ENCODE peak calls at places on chromosomes 12 and 14, in eight cellular contexts. N is AG04449, V is brain microvascular endothelial cell, O is Peyer's patch, E is cardiac fibroblast, L is transverse colon, R is sigmoid colon, D is right atrium auricular region. W is an unnamed sample.
A peak's percentile ranks its signal among the peaks of the same experiment; 100 is the strongest.

GRCh38 chr12:7512528-7512927 is 9.0 kb upstream of the CD163 start:
- DNase-seq in O (no peak), L (no peak), E (peak; percentile 20), V (peak; percentile 97), N (peak; percentile 84), D (no peak), R (peak; percentile 62), W (no peak)

GRCh38 chr14:99725774-99726537 is 41.9 kb downstream of the CYP46A1 start:
- DNase-seq in L (no peak), N (no peak), R (peak; percentile 40), E (no peak), V (no peak), D (peak; percentile 56), O (peak; percentile 34), W (no peak)

GRCh38 chr14:63510538-63510937 is 32.6 kb downstream of the PPP2R5E start:
- DNase-seq in D (no peak), N (no peak), L (no peak), O (no peak), E (no peak), R (no peak), V (no peak), W (no peak)

GRCh38 chr12:4763549-4763948 is 43.3 kb downstream of the GALNT8 start:
- DNase-seq in N (no peak), O (peak; percentile 49), D (no peak), R (peak; percentile 75), L (peak; percentile 25), V (no peak), E (no peak), W (no peak)

GRCh38 chr12:53358836-53359419 is 21.0 kb upstream of the SP1 start:
- DNase-seq in R (no peak), L (no peak), O (no peak), V (no peak), D (no peak), N (no peak), E (no peak), W (no peak)

GRCh38 chr14:66114071-66114470 is 372.1 kb upstream of the CCDC196 start:
- DNase-seq in N (no peak), R (no peak), L (no peak), D (no peak), O (no peak), V (no peak), E (no peak), W (no peak)

GRCh38 chr12:34603382-34604035 is 581.2 kb downstream of the ALG10 start:
- DNase-seq in R (peak; percentile 50), V (no peak), E (no peak), D (no peak), L (no peak), N (no peak), O (no peak), W (no peak)

GRCh38 chr12:100737168-100737567 is 57.4 kb upstream of the ANO4 start:
- DNase-seq in N (no peak), O (no peak), V (no peak), E (no peak), R (no peak), D (no peak), L (no peak), W (no peak)

GRCh38 chr14:29140059-29140458 is 373.5 kb downstream of the FOXG1 start:
- DNase-seq in E (no peak), R (no peak), L (no peak), D (no peak), O (no peak), V (no peak), N (no peak), W (no peak)

GRCh38 chr12:2640281-2640680 is 154.5 kb upstream of the FKBP4 start:
- DNase-seq in N (no peak), V (no peak), O (peak; percentile 29), L (peak; percentile 5), D (no peak), R (peak; percentile 65), E (no peak), W (no peak)

GRCh38 chr14:24181251-24182077 is 7.2 kb downstream of the IPO4 start:
- DNase-seq in N (no peak), R (no peak), D (no peak), V (no peak), O (no peak), E (no peak), L (no peak), W (no peak)

GRCh38 chr12:7994731-7995205 is 37.7 kb upstream of the FOXJ2 start:
- DNase-seq in L (no peak), N (peak; percentile 89), D (no peak), R (no peak), V (peak; percentile 57), O (no peak), E (peak; percentile 82), W (peak; percentile 72)

GRCh38 chr12:105922670-105923102 is 216.1 kb downstream of the NUAK1 start:
- DNase-seq in N (peak; percentile 77), D (no peak), O (no peak), E (no peak), R (no peak), L (no peak), V (peak; percentile 66), W (no peak)

GRCh38 chr14:101022916-101023435 is 119.5 kb upstream of the RTL1 start:
- DNase-seq in E (no peak), N (no peak), R (peak; percentile 43), L (no peak), O (peak; percentile 17), D (no peak), V (no peak), W (no peak)

GRCh38 chr14:24692382-24693352 is 58.7 kb upstream of the GZMB start:
- DNase-seq in V (no peak), R (no peak), O (no peak), D (no peak), E (no peak), N (no peak), L (no peak), W (no peak)

GRCh38 chr14:100192250-100192671 is 32.8 kb upstream of the DEGS2 start:
- DNase-seq in L (peak; percentile 21), V (no peak), O (peak; percentile 60), N (no peak), R (peak; percentile 70), D (no peak), E (no peak), W (no peak)

GRCh38 chr12:46269429-46270241 is 792 bp upstream of the SLC38A1 start:
- DNase-seq in V (no peak), E (peak; percentile 28), D (no peak), N (no peak), L (peak; percentile 63), R (no peak), O (peak; percentile 82), W (no peak)

GRCh38 chr12:130051900-130052299 is 110.4 kb upstream of the FZD10 start:
- DNase-seq in L (no peak), R (no peak), N (no peak), D (no peak), V (no peak), E (no peak), O (no peak), W (no peak)

GRCh38 chr14:104254735-104255400 is 116.5 kb downstream of the KIF26A start:
- DNase-seq in E (no peak), N (no peak), L (no peak), R (no peak), V (no peak), D (no peak), O (peak; percentile 22), W (no peak)

GRCh38 chr12:132157733-132158409 is 13.6 kb downstream of the NOC4L start:
- DNase-seq in R (no peak), E (no peak), O (no peak), V (no peak), L (no peak), N (no peak), D (no peak), W (no peak)
- H3K4me3 ChIP-seq in R (no peak overlapping the region), E (no peak overlapping the region), O (no peak overlapping the region), V (no peak overlapping the region), L (no peak overlapping the region), N (no peak overlapping the region), D (no peak overlapping the region), W (no peak overlapping the region)

GRCh38 chr14:64939817-64940190 is 2.7 kb downstream of the GPX2 start:
- DNase-seq in R (no peak), V (no peak), O (no peak), L (no peak), N (no peak), D (no peak), E (no peak), W (no peak)

GRCh38 chr14:64937176-64937820 is 5.2 kb downstream of the GPX2 start:
- DNase-seq in V (no peak), N (no peak), D (no peak), O (no peak), R (no peak), E (peak; percentile 51), L (no peak), W (no peak)

GRCh38 chr14:64938972-64939816 is 3.4 kb downstream of the GPX2 start:
- DNase-seq in R (no peak), D (no peak), L (peak; percentile 43), N (no peak), E (no peak), V (no peak), O (no peak), W (no peak)

GRCh38 chr14:64935508-64935907 is 7.0 kb downstream of the GPX2 start:
- DNase-seq in E (no peak), V (no peak), O (no peak), R (no peak), L (no peak), D (no peak), N (no peak), W (no peak)

DNA sequence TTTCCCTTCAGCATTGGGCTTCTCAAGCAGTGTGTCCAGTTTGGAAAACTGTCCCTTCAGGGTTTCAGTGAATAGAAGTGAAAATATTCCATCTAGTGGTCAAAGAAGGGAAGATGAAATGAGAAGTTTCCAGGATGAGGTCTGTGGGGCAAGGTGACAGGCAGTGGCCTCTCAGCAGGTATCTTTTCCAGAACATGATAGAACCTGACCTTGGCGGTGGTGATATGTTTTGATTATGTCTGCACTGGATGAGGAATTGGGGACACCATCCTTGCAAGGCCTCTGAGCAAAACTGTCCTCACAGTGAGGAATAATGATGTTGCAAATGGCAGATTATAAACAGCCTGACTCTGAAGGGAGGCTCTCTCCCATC is 4.7 kb downstream of the GPX2 start:
- DNase-seq in R (no peak), E (peak; percentile 37), V (no peak), D (no peak), N (no peak), O (no peak), L (no peak), W (no peak)
- TF ChIP-seq CTCF in R (no peak), E (peak; percentile 12), V (peak; percentile 41), D (no peak), N (peak; percentile 3), O (peak; percentile 38), L (peak; percentile 25), W (peak; percentile 26)

DNA sequence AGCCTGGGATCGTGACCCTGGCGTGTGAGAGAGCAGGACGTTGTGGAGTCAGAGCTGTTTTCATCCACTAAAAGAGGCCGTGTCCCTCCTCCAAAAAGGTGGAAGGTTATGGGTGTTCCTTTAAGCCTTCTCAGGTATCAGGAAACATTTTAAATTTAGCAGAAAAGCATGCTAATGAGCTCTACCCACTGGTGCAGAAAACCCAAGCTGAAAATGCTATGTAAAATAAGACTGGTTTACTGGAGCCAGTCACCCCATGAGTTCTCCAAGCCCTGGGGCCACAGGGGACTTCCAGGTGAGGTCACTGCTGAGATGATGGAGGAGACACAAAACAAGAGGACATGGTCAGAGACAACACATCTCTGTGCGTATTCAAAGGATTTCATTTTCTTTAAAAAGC is 14.0 kb downstream of the PRKAB1 start:
- DNase-seq in N (no peak), R (no peak), O (peak; percentile 51), E (no peak), V (no peak), L (no peak), D (no peak), W (no peak)
- H3K4me3 ChIP-seq in N (no peak overlapping the region), R (no peak overlapping the region), O (no peak overlapping the region), E (no peak overlapping the region), V (no peak overlapping the region), L (no peak overlapping the region), D (no peak overlapping the region), W (no peak overlapping the region)

GRCh38 chr14:94423465-94424056 is 29.0 kb downstream of the SERPINA11 start:
- DNase-seq in D (peak; percentile 74), V (peak; percentile 68), N (no peak), L (peak; percentile 73), R (peak; percentile 76), E (peak; percentile 79), O (peak; percentile 76), W (no peak)
- TF ChIP-seq CTCF in D (peak; percentile 45), V (peak; percentile 88), N (peak; percentile 65), L (peak; percentile 58), R (peak; percentile 25), E (peak; percentile 77), O (peak; percentile 51), W (peak; percentile 89)

W was measured in LNCaP clone FGC.